ENCODE peak calls at places on chromosomes 5 and 9, in five cellular contexts. Q is activated CD8-positive, alpha-beta memory T cell treated with anti-CD3 and anti-CD28 coated beads for 1 hour; U is neuronal stem cell; P is NCI-H2029; B is MCF 10A. M is an unnamed sample.

GRCh38 chr5:138223532-138223931 is 10.4 kb upstream of the CDC23 start:
- DNase-seq in U (no peak), B (no peak), Q (no peak), P (no peak), M (no peak)

GRCh38 chr5:172548311-172548731 is 92.7 kb upstream of the NEURL1B start:
- DNase-seq in U (peak), P (peak), Q (no peak), B (no peak), M (no peak)

GRCh38 chr5:65695896-65696295 is 26.0 kb downstream of the SGTB start:
- DNase-seq in U (peak), B (no peak), P (no peak), Q (no peak), M (no peak)

GRCh38 chr9:92964607-92964975 is 17.3 kb downstream of the FGD3 start:
- DNase-seq in P (no peak), U (no peak), Q (no peak), B (no peak), M (no peak)

GRCh38 chr5:63603996-63604395 is 358.2 kb downstream of the HTR1A start:
- DNase-seq in U (no peak), B (no peak), Q (no peak), P (no peak), M (no peak)

GRCh38 chr5:127316013-127316412 is 25.4 kb downstream of the MEGF10 start:
- DNase-seq in P (no peak), Q (no peak), U (no peak), B (no peak), M (no peak)

GRCh38 chr9:95738438-95738837 is 137.1 kb upstream of the ERCC6L2 start:
- DNase-seq in U (no peak), P (no peak), B (no peak), Q (no peak), M (no peak)

GRCh38 chr5:30551614-30552013 is 641.9 kb upstream of the CDH6 start:
- DNase-seq in U (no peak), B (no peak), Q (no peak), P (no peak), M (no peak)

GRCh38 chr9:93003552-93004407 is 54.7 kb upstream of the SUSD3 start:
- DNase-seq in B (peak), U (no peak), P (peak), Q (peak), M (peak)

GRCh38 chr5:109654455-109654854 is 35.3 kb upstream of the MAN2A1 start:
- DNase-seq in Q (no peak), U (no peak), B (peak), P (no peak), M (no peak)

GRCh38 chr5:77390795-77391194 is 101.3 kb downstream of the WDR41 start:
- DNase-seq in B (peak), U (no peak), Q (no peak), P (no peak), M (peak)

GRCh38 chr5:105030153-105030552 is 1467.6 kb upstream of the NUDT12 start:
- DNase-seq in P (no peak), Q (no peak), U (no peak), B (no peak), M (no peak)

GRCh38 chr9:94269264-94269663 is 10.2 kb downstream of the ZNF169 start:
- DNase-seq in U (no peak), B (no peak), Q (no peak), P (no peak), M (no peak)

GRCh38 chr5:94793816-94794198 is 175.3 kb downstream of the SLF1 start:
- DNase-seq in B (no peak), P (no peak), Q (no peak), U (no peak), M (no peak)

GRCh38 chr9:121383715-121384114 is 13.7 kb upstream of the STOM start:
- DNase-seq in U (no peak), Q (no peak), P (no peak), B (no peak), M (no peak)

GRCh38 chr9:73451003-73451402 is 299.3 kb downstream of the ANXA1 start:
- DNase-seq in B (no peak), U (no peak), Q (no peak), P (no peak), M (no peak)

GRCh38 chr5:96627792-96628191 is 34.4 kb upstream of the CAST start:
- DNase-seq in Q (no peak), B (no peak), U (no peak), P (no peak), M (no peak)

M was measured in stimulated activated effector memory CD8-positive, alpha-beta T cell treated with anti-CD3 and anti-CD28 coated beads, Interleukin-12 subunit alpha, Interleukin-12 subunit beta, amount 100 ng/mL, for 72 hours.